ENCODE peak calls at places on chromosomes 4 and X, in four cellular contexts. Y is GM12878, G is HepG2, N is HCT116. Z is an unnamed sample.
A peak's percentile ranks its signal among the peaks of the same experiment; 100 is the strongest.

GRCh38 chr4:107283587-107284559 is 247.8 kb upstream of the DKK2 start:
- DNase-seq in Y (no peak), G (no peak), N (no peak), Z (no peak)

GRCh38 chrX:155767101-155767878 is 113.9 kb upstream of the VAMP7 start:
- DNase-seq in Y (peak; percentile 4), G (no peak), N (peak; percentile 71), Z (peak; percentile 68)

GRCh38 chr4:8515316-8516060 is 64.7 kb upstream of the GPR78 start:
- DNase-seq in Y (no peak), G (no peak), N (no peak), Z (no peak)

GRCh38 chr4:89312066-89312465 is 4.5 kb upstream of the GPRIN3 start:
- DNase-seq in Y (no peak), G (no peak), N (no peak), Z (no peak)

GRCh38 chr4:168496834-168497233 is at the start of gene PALLD:
- DNase-seq in Y (no peak), G (no peak), N (no peak), Z (no peak)

GRCh38 chrX:106585478-106585877 is 26.3 kb upstream of the RADX start:
- DNase-seq in Y (no peak), G (no peak), N (no peak), Z (no peak)

GRCh38 chr4:128653514-128654420 is 155.7 kb upstream of the JADE1 start:
- DNase-seq in Y (no peak), G (no peak), N (no peak), Z (no peak)

GRCh38 chr4:110653602-110654253 is 30.9 kb upstream of the PITX2 start:
- DNase-seq in Y (no peak), G (no peak), N (no peak), Z (no peak)

GRCh38 chr4:107069049-107069448 is 32.9 kb upstream of the DKK2 start:
- DNase-seq in Y (no peak), G (no peak), N (no peak), Z (no peak)

GRCh38 chr4:2830632-2831610 is 12.7 kb upstream of the ADD1 start:
- DNase-seq in Y (no peak), G (no peak), N (no peak), Z (no peak)

GRCh38 chr4:133865606-133866327 is 335.8 kb downstream of the PABPC4L start:
- DNase-seq in Y (no peak), G (peak; percentile 6), N (peak; percentile 75), Z (peak; percentile 44)

GRCh38 chrX:97119474-97120109 is 235.9 kb downstream of the RPA4 start:
- DNase-seq in Y (no peak), G (no peak), N (no peak), Z (no peak)

GRCh38 chrX:140123446-140123845 is 158.1 kb upstream of the CXorf66 start:
- DNase-seq in Y (no peak), G (no peak), N (no peak), Z (no peak)

GRCh38 chrX:57251965-57252364 is 34.5 kb upstream of the FAAH2 start:
- DNase-seq in Y (no peak), G (no peak), N (no peak), Z (no peak)

GRCh38 chrX:153648358-153649177 is 1.6 kb downstream of the DUSP9 start:
- DNase-seq in Y (no peak), G (no peak), N (no peak), Z (no peak)

GRCh38 chr4:144709793-144710525 is 64.0 kb downstream of the HHIP start:
- DNase-seq in Y (no peak), G (no peak), N (peak; percentile 81), Z (no peak)

GRCh38 chr4:140861359-140862181 is 105.4 kb upstream of the TBC1D9 start:
- DNase-seq in Y (peak; percentile 17), G (peak; percentile 60), N (peak; percentile 74), Z (peak; percentile 38)

DNA sequence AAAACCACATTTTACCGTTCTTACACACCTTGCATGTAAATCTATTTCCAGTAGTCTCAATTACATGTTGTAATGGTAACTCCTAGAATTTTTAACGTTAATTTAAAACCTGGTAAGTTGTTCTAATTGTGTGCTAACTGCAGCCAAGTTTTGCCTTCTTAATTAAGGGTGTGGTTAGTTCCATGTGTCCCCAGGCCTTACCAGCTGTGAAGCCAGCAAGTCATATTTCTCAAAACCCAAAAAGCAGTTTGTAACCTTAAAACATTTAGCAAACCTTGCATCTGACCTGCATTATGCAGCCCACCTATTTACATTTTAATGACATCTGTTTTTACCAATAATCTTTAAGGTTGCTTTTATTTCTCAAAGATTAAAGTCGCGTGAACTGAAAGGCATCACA is 18.4 kb upstream of the FAM47E start:
- DNase-seq in Y (no peak), G (no peak), N (no peak), Z (peak; percentile 22)
- H3K9ac ChIP-seq in Y (no peak overlapping the region), G (no peak overlapping the region), N (peak overlapping the region; percentile 72), Z (peak overlapping the region; percentile 81)

GRCh38 chr4:150336676-150337412 is 245.1 kb upstream of the MAB21L2 start:
- DNase-seq in Y (no peak), G (no peak), N (no peak), Z (peak; percentile 46)
- TF ChIP-seq REST in Y (no peak), G (no peak), N (no peak), Z (no peak)

GRCh38 chrX:53285591-53285990 is 4.2 kb upstream of the IQSEC2 start:
- DNase-seq in Y (no peak), G (no peak), N (no peak), Z (no peak)

GRCh38 chrX:53284684-53285447 is 3.5 kb upstream of the IQSEC2 start:
- DNase-seq in Y (peak; percentile 8), G (peak; percentile 16), N (no peak), Z (peak; percentile 78)

GRCh38 chrX:53287493-53288138 is 6.2 kb upstream of the IQSEC2 start:
- DNase-seq in Y (peak; percentile 11), G (no peak), N (peak; percentile 22), Z (no peak)

GRCh38 chrX:53290441-53291041 is 9.2 kb upstream of the IQSEC2 start:
- DNase-seq in Y (no peak), G (no peak), N (no peak), Z (no peak)

GRCh38 chrX:53288173-53288572 is 6.8 kb upstream of the IQSEC2 start:
- DNase-seq in Y (no peak), G (no peak), N (no peak), Z (peak; percentile 58)
- TF ChIP-seq ATF3 in Y (no peak), G (no peak), N (no peak), Z (no peak)

DNA sequence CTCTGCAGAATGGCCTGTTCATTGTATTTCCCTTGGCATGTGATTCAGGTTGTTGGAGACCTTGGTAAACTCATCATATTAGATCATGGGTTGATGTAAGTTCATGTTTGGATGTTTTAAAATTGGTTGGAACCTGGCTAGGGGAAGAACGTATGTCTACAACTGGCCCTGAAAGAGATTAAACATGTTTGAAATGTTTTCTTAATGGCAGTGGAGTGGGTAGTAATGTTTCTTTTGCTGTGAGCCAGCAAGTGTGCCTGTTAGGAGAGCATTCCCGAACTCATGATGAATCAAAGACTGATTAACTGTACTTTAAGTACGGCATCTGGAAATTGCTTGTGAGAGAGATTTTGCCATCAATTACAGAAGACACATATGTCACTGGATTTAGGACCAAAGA is 44.5 kb upstream of the SLC4A4 start:
- DNase-seq in Y (no peak), G (no peak), N (no peak), Z (no peak)
- H3K9ac ChIP-seq in Y (no peak overlapping the region), G (no peak overlapping the region), N (no peak overlapping the region), Z (no peak overlapping the region)

GRCh38 chrX:10516781-10517322 is 103.5 kb downstream of the MID1 start:
- DNase-seq in Y (no peak), G (no peak), N (no peak), Z (no peak)
- TF ChIP-seq REST in Y (no peak), G (no peak), N (no peak), Z (no peak)

GRCh38 chr4:23856630-23857029 is 33.2 kb downstream of the PPARGC1A start:
- DNase-seq in Y (no peak), G (peak; percentile 80), N (no peak), Z (no peak)

GRCh38 chr4:23855912-23856605 is 33.8 kb downstream of the PPARGC1A start:
- DNase-seq in Y (no peak), G (peak; percentile 72), N (no peak), Z (no peak)

GRCh38 chr4:23861897-23862296 is 27.9 kb downstream of the PPARGC1A start:
- DNase-seq in Y (no peak), G (peak; percentile 74), N (no peak), Z (no peak)

GRCh38 chr4:23853986-23854385 is 35.9 kb downstream of the PPARGC1A start:
- DNase-seq in Y (no peak), G (no peak), N (no peak), Z (no peak)

GRCh38 chr4:23857353-23857752 is 32.5 kb downstream of the PPARGC1A start:
- DNase-seq in Y (no peak), G (peak; percentile 49), N (no peak), Z (no peak)
- TF ChIP-seq ATF3 in Y (no peak), G (no peak), N (no peak), Z (no peak)

GRCh38 chr4:186617921-186618320 is 62.6 kb upstream of the MTNR1A start:
- DNase-seq in Y (no peak), G (no peak), N (no peak), Z (no peak)

GRCh38 chr4:186624951-186625350 is 69.6 kb upstream of the MTNR1A start:
- DNase-seq in Y (no peak), G (peak; percentile 20), N (no peak), Z (no peak)

GRCh38 chr4:186623546-186623945 is 68.2 kb upstream of the MTNR1A start:
- DNase-seq in Y (no peak), G (no peak), N (no peak), Z (no peak)

GRCh38 chr4:186622788-186623464 is 67.6 kb upstream of the MTNR1A start:
- DNase-seq in Y (no peak), G (no peak), N (no peak), Z (no peak)

DNA sequence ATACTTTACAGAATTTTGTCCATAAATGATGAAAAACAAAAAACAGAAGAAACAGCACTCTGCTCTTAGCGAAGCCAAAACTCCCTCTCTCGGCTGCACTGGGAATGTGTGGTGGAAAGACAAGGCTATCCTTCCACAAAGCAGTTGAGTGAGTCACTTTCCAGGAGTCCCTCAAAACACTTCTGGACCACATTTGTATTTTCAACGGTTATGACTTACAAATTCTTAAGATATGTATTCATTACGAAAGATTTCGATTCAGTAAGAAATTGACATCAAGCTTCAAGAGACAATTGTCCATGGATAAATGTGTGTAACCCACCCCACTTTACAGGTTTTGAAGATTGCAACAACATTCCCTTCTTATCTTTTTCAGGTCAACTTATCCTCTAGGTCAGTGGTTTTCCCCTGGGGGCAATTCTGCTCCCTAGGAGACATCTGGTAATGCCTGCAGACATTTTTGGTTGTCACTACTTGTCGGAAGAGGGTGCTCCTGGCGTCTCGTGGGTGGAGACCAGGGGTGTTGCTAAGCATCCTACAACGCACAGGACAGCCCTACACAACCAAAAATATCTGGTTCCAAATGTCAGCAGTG is 66.7 kb upstream of the MTNR1A start:
- DNase-seq in Y (no peak), G (no peak), N (no peak), Z (no peak)
- H3K9ac ChIP-seq in Y (no peak overlapping the region), G (no peak overlapping the region), N (no peak overlapping the region), Z (no peak overlapping the region)

Z was measured in K562.